ENCODE peak calls at places on chromosome 16, in four cellular contexts. K is psoas muscle, T is DMS 273 treated with DMSO at 0.1 percent for 48 hours, W is RPMI8226. N is an unnamed sample.

GRCh38 chr16:19749571-19750080 is 31.6 kb downstream of the IQCK start:
- DNase-seq in K (no peak), T (no peak), W (no peak), N (no peak)

GRCh38 chr16:88635671-88636070 is 2.7 kb upstream of the IL17C start:
- DNase-seq in K (no peak), T (no peak), W (no peak), N (no peak)

GRCh38 chr16:10206215-10206614 is 24.0 kb upstream of the GRIN2A start:
- DNase-seq in K (no peak), T (no peak), W (no peak), N (no peak)

GRCh38 chr16:57998484-57998883 is 2.0 kb downstream of the ZNF319 start:
- DNase-seq in K (no peak), T (no peak), W (no peak), N (no peak)

GRCh38 chr16:959232-960040 is 11.3 kb downstream of the LMF1 start:
- DNase-seq in K (no peak), T (no peak), W (no peak), N (no peak)

GRCh38 chr16:2897110-2897509 is 14.1 kb downstream of the FLYWCH2 start:
- DNase-seq in K (peak), T (no peak), W (no peak), N (no peak)

GRCh38 chr16:54931041-54931756 is 534 bp downstream of the IRX5 start:
- DNase-seq in K (peak), T (no peak), W (no peak), N (no peak)

GRCh38 chr16:85554791-85555548 is 58.2 kb upstream of the GSE1 start:
- DNase-seq in K (peak), T (peak), W (peak), N (no peak)

GRCh38 chr16:89355686-89356085 is 134.7 kb downstream of the ANKRD11 start:
- DNase-seq in K (no peak), T (no peak), W (no peak), N (no peak)

GRCh38 chr16:70163596-70163995 is 10.0 kb upstream of the CLEC18C start:
- DNase-seq in K (no peak), T (no peak), W (no peak), N (no peak)

GRCh38 chr16:24858219-24859041 is 12.7 kb downstream of the SLC5A11 start:
- DNase-seq in K (no peak), T (no peak), W (peak), N (peak)

GRCh38 chr16:85935957-85936760 is 37.2 kb downstream of the IRF8 start:
- DNase-seq in K (peak), T (no peak), W (peak), N (peak)

GRCh38 chr16:88469615-88470395 is 16.7 kb downstream of the ZFPM1 start:
- DNase-seq in K (no peak), T (no peak), W (no peak), N (no peak)

GRCh38 chr16:1984347-1985225 is 593 bp downstream of the GFER start:
- DNase-seq in K (no peak), T (no peak), W (peak), N (no peak)

GRCh38 chr16:67407176-67407787 is 9.0 kb downstream of the ZDHHC1 start:
- DNase-seq in K (no peak), T (no peak), W (no peak), N (no peak)

GRCh38 chr16:996672-997071 is 15.1 kb downstream of the SOX8 start:
- DNase-seq in K (no peak), T (no peak), W (no peak), N (no peak)

GRCh38 chr16:34078697-34079096 is 619.3 kb downstream of the TP53TG3F start:
- DNase-seq in K (no peak), T (no peak), W (no peak), N (no peak)

GRCh38 chr16:66035096-66035495 is 331.4 kb upstream of the CDH5 start:
- DNase-seq in K (no peak), T (no peak), W (no peak), N (no peak)

GRCh38 chr16:9151597-9151996 is 60.2 kb downstream of the HAPSTR1 start:
- DNase-seq in K (no peak), T (no peak), W (peak), N (no peak)

GRCh38 chr16:10749680-10750035 is 6.0 kb downstream of the NUBP1 start:
- DNase-seq in K (no peak), T (no peak), W (no peak), N (no peak)

GRCh38 chr16:25007284-25007984 is 7.7 kb downstream of the ARHGAP17 start:
- DNase-seq in K (no peak), T (no peak), W (no peak), N (no peak)